ENCODE peak calls at places on chromosomes 2 and 18, in six cellular contexts. S is HEK293T, E is HepG2, O is K562, U is IMR-90, R is GM12878. L is an unnamed sample.

GRCh38 chr2:79393806-79394484 is 118.9 kb upstream of the CTNNA2 start:
- DNase-seq in S (no peak), E (peak), O (no peak), U (no peak), R (no peak), L (no peak)

GRCh38 chr2:26325851-26326250 is 20.1 kb upstream of the SELENOI start:
- DNase-seq in S (no peak), E (no peak), O (no peak), U (peak), R (no peak), L (no peak)

GRCh38 chr18:28523758-28524475 is 347.0 kb upstream of the CDH2 start:
- DNase-seq in S (no peak), E (no peak), O (no peak), U (no peak), R (no peak), L (no peak)

GRCh38 chr18:61572871-61573270 is 239.6 kb downstream of the CDH20 start:
- DNase-seq in S (no peak), E (no peak), O (no peak), U (peak), R (no peak), L (no peak)

GRCh38 chr2:8465560-8465959 is 216.3 kb upstream of the ID2 start:
- DNase-seq in S (no peak), E (no peak), O (no peak), U (no peak), R (no peak), L (no peak)

GRCh38 chr2:219344756-219345458 is 12.4 kb upstream of the RESP18 start:
- DNase-seq in S (no peak), E (no peak), O (no peak), U (peak), R (no peak), L (no peak)

GRCh38 chr2:221360742-221361141 is 211.4 kb downstream of the EPHA4 start:
- DNase-seq in S (no peak), E (no peak), O (no peak), U (no peak), R (no peak), L (no peak)

GRCh38 chr2:117523267-117523666 is 291.2 kb upstream of the DDX18 start:
- DNase-seq in S (no peak), E (no peak), O (no peak), U (no peak), R (no peak), L (no peak)

GRCh38 chr2:44686561-44686960 is 254.9 kb upstream of the SIX3 start:
- DNase-seq in S (no peak), E (no peak), O (no peak), U (peak), R (no peak), L (peak)

GRCh38 chr2:207473203-207473865 is 56.4 kb upstream of the CREB1 start:
- DNase-seq in S (peak), E (peak), O (no peak), U (peak), R (peak), L (no peak)

GRCh38 chr2:16349811-16350210 is 315.8 kb downstream of the CYRIA start:
- DNase-seq in S (no peak), E (no peak), O (no peak), U (no peak), R (no peak), L (no peak)

GRCh38 chr2:75241696-75242095 is 42.4 kb upstream of the TACR1 start:
- DNase-seq in S (peak), E (peak), O (peak), U (peak), R (no peak), L (peak)
- TF ChIP-seq BHLHE40 in S (no peak), E (no peak), O (no peak), U (no peak), R (no peak), L (no peak)

DNA sequence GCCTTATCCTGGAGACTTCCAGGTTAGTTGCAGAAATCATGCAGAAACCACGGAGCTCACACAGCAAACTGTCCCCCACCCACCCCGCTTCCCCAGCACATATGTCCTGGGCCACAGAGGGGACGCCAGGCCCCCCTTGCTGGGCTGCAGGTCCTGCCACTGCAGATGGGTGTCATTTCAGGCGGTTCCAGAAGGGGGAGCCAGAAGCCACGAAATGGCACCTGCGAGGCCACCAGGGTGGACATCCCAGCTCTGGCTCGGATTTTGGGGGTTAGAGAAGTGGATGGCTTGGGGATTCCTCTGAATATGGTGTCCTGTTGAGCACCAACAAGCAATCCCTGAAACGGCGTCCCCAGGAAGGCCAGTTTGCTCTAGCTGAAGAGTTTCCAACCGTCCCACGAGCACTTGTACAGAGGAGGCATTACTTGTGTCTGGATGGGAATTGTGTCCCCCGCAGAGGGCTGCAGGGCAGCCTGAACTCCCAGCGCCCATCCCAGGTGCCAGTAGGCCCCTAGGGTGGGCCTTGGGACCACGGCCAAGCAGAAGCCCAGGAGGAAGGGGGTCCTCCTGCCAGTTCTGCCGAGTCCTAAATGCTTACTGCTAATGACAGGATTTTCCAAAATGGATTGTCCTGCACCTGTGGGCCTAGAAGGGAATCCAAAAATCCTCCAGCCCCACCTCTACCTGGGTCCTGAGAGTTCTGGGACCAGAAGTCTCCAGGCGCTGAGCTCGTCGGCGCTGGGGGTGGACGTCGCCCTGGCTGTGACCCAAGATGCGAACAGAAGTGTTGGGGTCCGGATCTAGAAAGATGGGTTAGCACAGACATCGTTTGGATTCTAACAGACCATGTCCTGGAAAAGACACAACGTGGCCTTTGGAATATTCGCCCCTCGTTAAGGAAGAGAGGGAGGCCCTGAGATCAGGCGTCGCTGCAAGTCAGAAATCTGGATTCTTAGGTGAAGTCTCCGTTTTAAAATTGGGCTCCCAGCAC is 14.6 kb upstream of the NFATC1 start:
- DNase-seq in S (peak), E (peak), O (peak), U (peak), R (no peak), L (peak)
- TF ChIP-seq BHLHE40 in S (no peak), E (no peak), O (no peak), U (no peak), R (no peak), L (no peak)

GRCh38 chr2:239337877-239338484 is 62.8 kb downstream of the HDAC4 start:
- DNase-seq in S (no peak), E (no peak), O (no peak), U (no peak), R (no peak), L (no peak)
- TF ChIP-seq BHLHE40 in S (no peak), E (no peak), O (no peak), U (no peak), R (no peak), L (no peak)

DNA sequence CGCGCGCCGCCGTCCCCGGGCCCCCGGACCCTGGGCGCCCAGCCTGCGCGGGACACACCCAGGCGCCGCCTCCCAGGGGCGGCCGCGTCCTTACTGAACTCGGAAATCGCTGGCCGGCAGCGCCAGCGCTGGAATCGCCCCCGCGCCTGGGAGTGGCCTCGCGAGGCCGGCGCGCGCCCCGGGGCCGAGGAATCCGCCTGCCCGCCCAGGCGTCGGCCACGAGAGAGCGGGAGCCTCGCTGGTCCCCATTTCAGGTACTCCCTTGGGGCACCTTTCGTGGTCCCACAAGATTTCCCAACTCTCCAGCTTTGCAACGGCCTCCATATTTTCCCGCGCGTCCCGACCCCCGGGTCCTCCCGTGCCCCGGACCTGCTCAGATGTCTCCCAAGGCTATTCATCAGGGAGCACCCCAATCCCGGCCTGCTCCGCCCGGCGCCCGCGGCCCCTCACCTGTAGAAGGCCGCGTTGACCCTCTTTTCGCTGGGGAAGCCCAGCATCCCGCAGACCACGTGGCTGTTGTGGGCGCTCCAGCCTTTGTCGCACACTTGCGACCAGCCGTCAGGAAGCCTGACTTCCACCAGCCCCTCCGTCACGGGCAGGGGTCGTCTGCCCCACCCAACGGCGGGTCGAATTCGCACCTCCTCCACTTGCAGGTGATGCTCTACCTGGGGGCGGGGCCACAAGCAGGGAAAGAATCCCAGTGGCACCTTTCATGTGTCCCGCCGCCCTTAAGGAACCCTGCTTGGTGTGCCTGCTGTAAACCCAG is 4.6 kb downstream of the LOXL3 start:
- DNase-seq in S (peak), E (peak), O (peak), U (peak), R (no peak), L (peak)
- TF ChIP-seq BHLHE40 in S (no peak), E (no peak), O (no peak), U (no peak), R (no peak), L (no peak)

DNA sequence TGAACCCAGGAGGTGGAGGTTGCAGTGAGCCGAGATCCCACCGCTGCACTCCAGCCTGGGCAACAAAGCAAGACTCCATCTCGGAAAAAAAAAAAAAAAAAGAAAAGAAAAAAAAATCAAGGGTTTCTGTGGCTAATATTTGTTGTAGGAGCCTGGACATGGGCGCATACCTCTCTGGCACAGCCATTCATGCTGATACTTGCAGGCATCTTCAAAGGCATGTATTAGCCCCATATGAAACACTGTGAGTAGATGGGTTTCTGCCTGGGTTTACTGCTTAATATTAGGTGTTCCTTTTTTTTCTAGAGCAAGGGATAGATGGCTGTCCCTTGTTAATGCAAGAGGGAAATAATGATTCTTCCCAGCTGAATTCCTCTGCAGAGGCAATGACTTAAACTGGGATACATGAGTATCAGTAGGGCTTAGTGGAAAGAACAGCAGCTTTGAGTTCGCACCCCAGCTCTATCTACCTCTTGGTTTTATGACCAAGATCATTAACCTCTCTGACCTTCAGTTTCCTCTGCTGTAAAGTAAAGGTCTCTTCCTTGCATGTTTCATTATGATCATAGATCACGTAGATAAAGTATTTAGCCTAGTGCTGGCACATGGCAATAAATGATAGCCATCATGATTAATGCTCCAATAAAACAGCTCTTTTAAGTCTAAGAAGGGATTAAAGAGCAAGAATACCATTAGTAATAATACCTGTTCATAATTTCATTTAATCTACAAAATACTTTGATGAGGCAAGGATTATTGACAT is 4.5 kb upstream of the ATL2 start:
- DNase-seq in S (no peak), E (no peak), O (no peak), U (no peak), R (no peak), L (no peak)
- TF ChIP-seq BHLHE40 in S (no peak), E (no peak), O (no peak), U (no peak), R (no peak), L (no peak)

DNA sequence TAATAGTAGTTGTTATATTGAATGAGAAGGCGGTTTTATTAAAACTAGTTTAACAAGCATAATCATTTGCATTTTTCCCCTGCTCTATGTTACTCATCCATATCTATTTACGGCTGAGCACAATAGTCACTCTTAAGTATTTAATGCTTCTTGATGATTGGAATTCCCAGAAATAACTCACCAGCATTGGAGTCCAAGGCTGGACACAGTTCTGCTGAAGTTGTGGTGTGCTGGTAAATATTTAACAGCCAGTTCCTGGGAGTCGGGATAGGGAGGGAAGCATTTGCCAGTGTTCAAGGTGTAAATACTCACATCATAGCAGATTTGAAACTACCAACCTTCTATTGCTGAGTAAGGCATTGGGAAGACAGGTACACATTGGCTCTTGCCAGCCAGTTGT is 315.1 kb downstream of the MTX2 start:
- DNase-seq in S (no peak), E (no peak), O (no peak), U (peak), R (no peak), L (peak)
- TF ChIP-seq BHLHE40 in S (no peak), E (no peak), O (no peak), U (no peak), R (no peak), L (no peak)